ENCODE peak calls at places on chromosome 1, in four cellular contexts. J is IMR-90, E is K562, G is GM12878. I is an unnamed sample. For H3K27me3, the result is how much of the 10 kb centered on the place peaks cover.

GRCh38 chr1:10765734-10766478 is 30.5 kb downstream of the CASZ1 start:
- DNase-seq in G (no peak), J (no peak), E (no peak), I (no peak)

GRCh38 chr1:115976900-115977480 is 677 bp downstream of the SLC22A15 start:
- DNase-seq in E (no peak), G (no peak), J (no peak), I (no peak)

GRCh38 chr1:53139911-53140310 is 2.5 kb downstream of the SLC1A7 start:
- DNase-seq in G (no peak), E (no peak), J (peak), I (peak)

GRCh38 chr1:5597991-5598823 is 394.0 kb downstream of the NPHP4 start:
- DNase-seq in J (no peak), E (no peak), G (no peak), I (no peak)

GRCh38 chr1:37484325-37485051 is 10.1 kb downstream of the ZC3H12A start:
- DNase-seq in G (no peak), J (no peak), E (no peak), I (no peak)

GRCh38 chr1:2971609-2972008 is 49.7 kb upstream of the ACTRT2 start:
- DNase-seq in E (no peak), J (no peak), G (no peak), I (no peak)

GRCh38 chr1:23528245-23528978 is 2.6 kb downstream of the E2F2 start:
- DNase-seq in G (peak), E (peak), J (peak), I (peak)

GRCh38 chr1:237032029-237032428 is 10.0 kb upstream of the RYR2 start:
- DNase-seq in G (peak), E (no peak), J (no peak), I (no peak)

GRCh38 chr1:181482521-181483083 is 715 bp upstream of the CACNA1E start:
- DNase-seq in J (peak), E (peak), G (no peak), I (no peak)

GRCh38 chr1:94246692-94247145 is 9.3 kb upstream of the ARHGAP29 start:
- DNase-seq in J (no peak), E (no peak), G (no peak), I (peak)

GRCh38 chr1:68459091-68459490 is 9.3 kb upstream of the RPE65 start:
- DNase-seq in G (no peak), E (no peak), J (no peak), I (no peak)

GRCh38 chr1:17096584-17096983 is 22.7 kb downstream of the PADI2 start:
- DNase-seq in E (no peak), J (no peak), G (no peak), I (no peak)

GRCh38 chr1:248696261-248696660 is 6.3 kb downstream of the OR14I1 start:
- DNase-seq in E (peak), G (no peak), J (no peak), I (no peak)
- TF ChIP-seq FOS in E (no peak), G (no peak), J (no peak), I (no peak)

DNA sequence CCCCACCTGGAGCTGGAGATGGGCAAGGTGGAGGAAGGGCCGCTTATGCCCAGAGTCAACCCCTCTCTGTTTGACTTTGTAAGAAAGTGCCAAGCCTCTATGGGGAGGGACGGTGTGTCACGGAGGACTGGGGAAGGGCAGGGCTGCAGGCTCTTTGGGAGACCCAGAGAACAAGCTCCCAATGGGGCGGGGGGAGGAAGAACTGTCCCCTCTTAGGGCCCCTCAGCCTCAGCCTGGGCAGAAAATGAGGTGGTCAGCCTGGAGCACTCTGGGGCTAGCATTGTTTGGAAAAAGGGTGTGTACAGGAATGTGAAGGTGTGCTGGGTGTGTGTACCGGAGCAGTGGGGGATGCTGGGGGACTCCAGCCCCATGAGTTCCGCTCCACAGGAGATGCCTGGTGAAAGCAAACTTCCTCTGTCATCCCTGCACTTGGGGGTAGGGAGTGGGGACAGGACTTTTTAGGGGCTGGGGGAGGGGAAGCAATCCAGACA is 1.2 kb upstream of the INAVA start:
- DNase-seq in J (no peak), E (no peak), G (no peak), I (no peak)
- H3K27me3 ChIP-seq in J (half or more), E (half or more), G (under half), I (under half)

DNA sequence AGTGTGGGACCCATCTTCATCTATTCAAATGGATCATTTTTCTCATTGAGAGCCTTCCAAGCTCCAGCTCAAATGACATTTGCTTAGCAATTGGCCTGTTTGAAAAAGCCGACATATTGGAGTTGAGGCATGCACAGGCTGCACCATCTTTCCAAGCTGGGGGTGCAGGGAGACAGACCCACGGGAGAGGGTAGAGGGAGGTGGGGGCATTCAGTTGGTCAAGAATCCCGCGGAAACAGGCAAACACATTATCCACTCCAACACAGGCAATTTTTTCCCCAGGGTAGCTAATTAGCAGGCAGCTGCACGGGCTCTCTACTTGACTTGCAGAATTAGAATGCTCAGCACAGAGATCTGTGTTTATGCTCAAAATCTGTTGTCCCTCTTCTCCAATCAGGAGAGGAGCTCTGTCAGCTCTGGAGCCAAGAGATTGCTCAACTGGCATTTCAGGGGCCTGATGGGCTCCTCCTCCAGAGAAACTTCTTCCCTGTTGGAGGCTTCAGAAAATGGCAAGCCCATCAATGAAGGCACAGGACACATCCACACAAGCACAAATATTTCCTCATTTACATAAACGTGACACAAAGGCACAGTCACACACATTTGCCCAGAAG is 267.8 kb downstream of the FOXD2 start:
- DNase-seq in E (no peak), J (no peak), G (no peak), I (no peak)
- TF ChIP-seq FOS in E (no peak), J (no peak), G (no peak), I (no peak)

GRCh38 chr1:154490327-154490726 is 11.7 kb upstream of the TDRD10 start:
- DNase-seq in G (no peak), E (peak), J (no peak), I (peak)

GRCh38 chr1:154492115-154492514 is 9.9 kb upstream of the TDRD10 start:
- DNase-seq in E (no peak), J (no peak), G (peak), I (no peak)

GRCh38 chr1:154488942-154489341 is 13.1 kb upstream of the TDRD10 start:
- DNase-seq in J (no peak), E (no peak), G (no peak), I (no peak)

GRCh38 chr1:154493276-154493675 is 8.7 kb upstream of the TDRD10 start:
- DNase-seq in G (no peak), J (no peak), E (peak), I (peak)

DNA sequence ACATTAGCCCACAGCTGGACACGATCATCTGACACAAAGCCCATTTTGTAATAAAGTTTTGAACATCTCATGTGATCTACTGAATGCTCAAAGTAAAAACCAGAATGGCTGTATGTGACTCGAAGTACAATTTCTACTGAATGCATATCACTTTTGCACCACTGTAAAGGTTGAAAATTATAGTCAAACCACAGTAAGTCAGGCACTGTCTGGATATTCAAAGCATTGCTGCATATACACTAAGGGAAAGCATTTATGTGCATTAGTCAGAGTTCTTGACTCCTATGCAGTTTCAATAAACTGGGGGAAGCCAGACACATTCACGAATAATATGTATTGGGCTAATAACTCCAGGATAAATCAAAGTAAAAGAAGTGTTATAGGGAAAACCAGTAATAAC is 12.2 kb upstream of the TDRD10 start:
- DNase-seq in J (no peak), G (no peak), E (no peak), I (peak)
- H3K27me3 ChIP-seq in J (half or more), G (under half), E (under half), I (under half)

GRCh38 chr1:15835205-15835740 is 12.2 kb upstream of the SPEN start:
- DNase-seq in G (no peak), E (no peak), J (no peak), I (no peak)
- TF ChIP-seq FOS in G (no peak), E (no peak), J (no peak), I (no peak)